ENCODE peak calls at places on chromosome 9, in five cellular contexts. E is choroid plexus epithelial cell, B is brain microvascular endothelial cell, J is pancreas, R is left ventricle myocardium inferior. P is an unnamed sample.

GRCh38 chr9:89426389-89426961 is 71.4 kb downstream of the SEMA4D start:
- DNase-seq in E (no peak), B (no peak), J (no peak), R (no peak), P (no peak)

GRCh38 chr9:37514999-37515398 is 29.3 kb downstream of the POLR1E start:
- DNase-seq in E (no peak), B (no peak), J (no peak), R (no peak), P (no peak)

GRCh38 chr9:89386797-89387196 is 68.5 kb downstream of the SECISBP2 start:
- DNase-seq in E (no peak), B (no peak), J (peak), R (peak), P (no peak)

GRCh38 chr9:89278997-89279739 is 31.8 kb upstream of the CKS2 start:
- DNase-seq in E (peak), B (peak), J (no peak), R (no peak), P (peak)

GRCh38 chr9:35529156-35529823 is 39.4 kb downstream of the RUSC2 start:
- DNase-seq in E (no peak), B (no peak), J (no peak), R (no peak), P (peak)

GRCh38 chr9:135228345-135228982 is 141.0 kb downstream of the OLFM1 start:
- DNase-seq in E (no peak), B (no peak), J (peak), R (peak), P (no peak)

GRCh38 chr9:94645901-94646300 is 6.6 kb upstream of the FBP1 start:
- DNase-seq in E (peak), B (no peak), J (no peak), R (no peak), P (no peak)

GRCh38 chr9:129401623-129402340 is 219.1 kb downstream of the C9orf50 start:
- DNase-seq in E (peak), B (no peak), J (no peak), R (peak), P (no peak)

GRCh38 chr9:96133296-96134010 is 168.5 kb downstream of the HSD17B3 start:
- DNase-seq in E (no peak), B (no peak), J (no peak), R (no peak), P (no peak)

GRCh38 chr9:72526901-72527800 is 5.7 kb downstream of the TMC1 start:
- DNase-seq in E (peak), B (peak), J (no peak), R (peak), P (peak)

GRCh38 chr9:72524820-72525539 is 3.6 kb downstream of the TMC1 start:
- DNase-seq in E (peak), B (peak), J (no peak), R (no peak), P (peak)

GRCh38 chr9:72529531-72529930 is 8.1 kb downstream of the TMC1 start:
- DNase-seq in E (no peak), B (no peak), J (no peak), R (no peak), P (no peak)

GRCh38 chr9:72533322-72533721 is 11.9 kb downstream of the TMC1 start:
- DNase-seq in E (peak), B (no peak), J (no peak), R (no peak), P (no peak)

GRCh38 chr9:72527801-72528195 is 6.4 kb downstream of the TMC1 start:
- DNase-seq in E (peak), B (no peak), J (no peak), R (no peak), P (no peak)
- H3K4me3 ChIP-seq in E (peak), B (peak), J (no peak), R (peak), P (peak)

GRCh38 chr9:132837501-132838268 is 40.4 kb downstream of the AK8 start:
- DNase-seq in E (no peak), B (no peak), J (no peak), R (no peak), P (no peak)
- H3K4me3 ChIP-seq in E (no peak), B (no peak), J (no peak), R (no peak), P (no peak)

GRCh38 chr9:98253563-98253962 is 1.9 kb downstream of the TBC1D2 start:
- DNase-seq in E (no peak), B (no peak), J (no peak), R (no peak), P (peak)

GRCh38 chr9:98254236-98255063 is 999 bp downstream of the TBC1D2 start:
- DNase-seq in E (peak), B (no peak), J (no peak), R (no peak), P (peak)

GRCh38 chr9:98249774-98250173 is 5.7 kb downstream of the TBC1D2 start:
- DNase-seq in E (no peak), B (no peak), J (no peak), R (no peak), P (peak)

GRCh38 chr9:98248737-98249474 is 6.5 kb downstream of the TBC1D2 start:
- DNase-seq in E (peak), B (peak), J (no peak), R (peak), P (peak)

DNA sequence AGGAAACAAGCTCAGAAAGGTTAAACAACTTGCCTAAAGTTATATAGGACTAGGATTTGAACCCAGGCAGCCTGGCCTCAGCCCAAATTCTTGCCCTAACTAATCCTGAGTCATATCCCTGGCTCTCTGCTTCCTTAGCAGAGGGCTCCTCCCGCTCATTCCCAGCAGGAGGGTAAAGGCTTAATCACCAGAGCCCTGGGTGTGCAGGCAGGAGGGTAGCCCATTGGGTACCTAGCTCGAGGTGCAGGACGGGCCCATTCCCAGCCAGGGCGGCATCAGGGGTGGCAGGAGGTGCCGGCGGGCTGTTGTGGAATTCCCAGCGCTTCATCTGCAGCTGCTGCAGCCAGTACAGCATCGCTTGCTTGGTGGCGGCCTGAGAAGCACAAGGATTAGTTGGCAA is 3.9 kb downstream of the TBC1D2 start:
- DNase-seq in E (peak), B (peak), J (peak), R (no peak), P (peak)
- H3K4me3 ChIP-seq in E (peak), B (no peak), J (no peak), R (no peak), P (no peak)

DNA sequence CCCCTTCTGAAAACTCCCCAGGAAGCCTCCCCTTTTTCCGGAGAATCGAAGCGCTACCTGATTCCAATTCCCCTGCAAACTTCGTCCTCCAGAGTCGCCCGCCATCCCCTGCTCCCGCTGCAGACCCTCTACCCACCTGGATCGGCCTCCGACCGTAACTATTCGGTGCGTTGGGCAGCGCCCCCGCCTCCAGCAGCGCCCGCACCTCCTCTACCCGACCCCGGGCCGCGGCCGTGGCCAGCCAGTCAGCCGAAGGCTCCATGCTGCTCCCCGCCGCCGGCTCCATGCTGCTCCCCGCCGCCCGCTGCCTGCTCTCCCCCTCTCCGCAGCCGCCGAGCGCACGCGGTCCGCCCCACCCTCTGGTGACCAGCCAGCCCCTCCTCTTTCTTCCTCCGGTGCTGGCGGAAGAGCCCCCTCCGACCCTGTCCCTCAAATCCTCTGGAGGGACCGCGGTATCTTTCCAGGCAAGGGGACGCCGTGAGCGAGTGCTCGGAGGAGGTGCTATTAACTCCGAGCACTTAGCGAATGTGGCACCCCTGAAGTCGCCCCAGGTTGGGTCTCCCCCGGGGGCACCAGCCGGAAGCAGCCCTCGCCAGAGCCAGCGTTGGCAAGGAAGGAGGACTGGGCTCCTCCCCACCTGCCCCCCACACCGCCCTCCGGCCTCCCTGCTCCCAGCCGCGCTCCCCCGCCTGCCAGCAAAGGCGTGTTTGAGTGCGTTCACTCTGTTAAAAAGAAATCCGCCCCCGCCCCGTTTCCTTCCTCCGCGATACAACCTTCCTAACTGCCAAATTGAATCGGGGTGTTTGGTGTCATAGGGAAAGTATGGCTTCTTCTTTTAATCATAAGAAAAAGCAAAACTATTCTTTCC is 19.4 kb downstream of the CDKN2A start:
- DNase-seq in E (peak), B (peak), J (peak), R (no peak), P (peak)
- H3K4me3 ChIP-seq in E (peak), B (peak), J (peak), R (peak), P (peak)

GRCh38 chr9:68798408-68798807 is 93.4 kb downstream of the PIP5K1B start:
- DNase-seq in E (no peak), B (no peak), J (no peak), R (no peak), P (no peak)
- H3K4me3 ChIP-seq in E (no peak), B (no peak), J (no peak), R (no peak), P (no peak)

DNA sequence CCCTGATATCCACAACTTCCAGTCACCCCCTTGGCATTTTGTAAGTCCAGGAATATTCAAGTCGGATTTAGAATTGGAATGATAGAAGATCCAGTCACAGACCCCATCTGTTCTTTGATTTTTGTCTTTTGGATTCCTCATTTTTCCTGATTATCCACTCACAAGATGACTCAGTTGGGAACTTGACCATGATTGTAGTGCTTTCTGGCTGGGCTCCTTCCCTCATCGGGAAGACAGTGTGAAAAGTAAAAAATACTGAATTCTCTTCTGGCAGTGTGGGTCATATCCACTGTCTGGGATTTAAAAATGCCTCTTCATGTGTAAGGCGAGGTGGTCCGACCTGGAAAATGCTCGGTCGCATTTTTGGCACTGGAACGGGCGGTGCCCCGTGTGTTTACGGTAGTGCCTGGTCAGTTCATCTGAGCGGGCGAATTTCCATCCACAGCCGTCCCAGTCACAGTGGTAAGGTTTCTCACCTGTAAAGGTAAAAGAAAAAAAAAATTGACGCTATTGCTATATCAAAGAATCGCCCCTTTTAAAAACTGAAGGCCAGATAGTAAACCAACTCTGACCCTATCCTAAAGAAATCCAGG is 4.0 kb downstream of the KLF4 start:
- DNase-seq in E (no peak), B (no peak), J (no peak), R (no peak), P (peak)
- H3K4me3 ChIP-seq in E (no peak), B (no peak), J (no peak), R (peak), P (peak)

GRCh38 chr9:130839237-130840111 is 4.4 kb downstream of the ABL1 start:
- DNase-seq in E (no peak), B (no peak), J (no peak), R (no peak), P (peak)
- H3K4me3 ChIP-seq in E (no peak), B (no peak), J (no peak), R (peak), P (peak)